ENCODE peak calls at places on chromosomes 11 and 22, in five cellular contexts. One of them, this sample, is unnamed.

GRCh38 chr11:60948251-60948650 is 3.7 kb downstream of the SLC15A3 start:
- DNase-seq in endodermal cell: no peak
- DNase-seq in right lobe of liver: no peak
- DNase-seq in cardiac fibroblast: no peak
- DNase-seq in fibroblast of the aortic adventitia: no peak
- DNase-seq in this sample: no peak

GRCh38 chr11:64649304-64649703 is 58.3 kb downstream of the SLC22A12 start:
- DNase-seq in cardiac fibroblast: peak; percentile 55
- DNase-seq in right lobe of liver: no peak
- DNase-seq in fibroblast of the aortic adventitia: peak; percentile 33
- DNase-seq in endodermal cell: peak; percentile 86
- DNase-seq in this sample: no peak

GRCh38 chr11:122556605-122557004 is 98.9 kb upstream of the UBASH3B start:
- DNase-seq in endodermal cell: peak; percentile 89
- DNase-seq in fibroblast of the aortic adventitia: peak; percentile 5
- DNase-seq in cardiac fibroblast: peak; percentile 15
- DNase-seq in right lobe of liver: no peak
- DNase-seq in this sample: no peak

GRCh38 chr11:95435192-95435591 is 204.2 kb upstream of the SESN3 start:
- DNase-seq in cardiac fibroblast: no peak
- DNase-seq in right lobe of liver: no peak
- DNase-seq in endodermal cell: no peak
- DNase-seq in fibroblast of the aortic adventitia: no peak
- DNase-seq in this sample: no peak

GRCh38 chr11:10388574-10388973 is 66.5 kb upstream of the AMPD3 start:
- DNase-seq in right lobe of liver: no peak
- DNase-seq in fibroblast of the aortic adventitia: peak; percentile 89
- DNase-seq in endodermal cell: no peak
- DNase-seq in cardiac fibroblast: peak; percentile 69
- DNase-seq in this sample: no peak

GRCh38 chr11:116793476-116794096 is 1.9 kb upstream of the APOA5 start:
- DNase-seq in cardiac fibroblast: peak; percentile 43
- DNase-seq in endodermal cell: no peak
- DNase-seq in right lobe of liver: no peak
- DNase-seq in fibroblast of the aortic adventitia: no peak
- DNase-seq in this sample: no peak

GRCh38 chr11:88335284-88335683 is 2.3 kb downstream of the CTSC start:
- DNase-seq in fibroblast of the aortic adventitia: no peak
- DNase-seq in right lobe of liver: no peak
- DNase-seq in cardiac fibroblast: no peak
- DNase-seq in endodermal cell: no peak
- DNase-seq in this sample: no peak

GRCh38 chr11:47216141-47216798 is 1.5 kb downstream of the DDB2 start:
- DNase-seq in endodermal cell: peak; percentile 60
- DNase-seq in fibroblast of the aortic adventitia: peak; percentile 93
- DNase-seq in right lobe of liver: no peak
- DNase-seq in cardiac fibroblast: peak; percentile 82
- DNase-seq in this sample: peak; percentile 44

GRCh38 chr11:104968365-104968855 is at the start of gene CASP4:
- DNase-seq in right lobe of liver: no peak
- DNase-seq in fibroblast of the aortic adventitia: peak; percentile 87
- DNase-seq in cardiac fibroblast: peak; percentile 89
- DNase-seq in endodermal cell: no peak
- DNase-seq in this sample: peak; percentile 45

GRCh38 chr22:46149998-46150549 is at the start of gene PPARA:
- DNase-seq in right lobe of liver: peak; percentile 95
- DNase-seq in endodermal cell: peak; percentile 86
- DNase-seq in fibroblast of the aortic adventitia: peak; percentile 65
- DNase-seq in cardiac fibroblast: peak; percentile 88
- DNase-seq in this sample: no peak

GRCh38 chr22:46055176-46055850 is 78.4 kb upstream of the WNT7B start:
- DNase-seq in fibroblast of the aortic adventitia: peak; percentile 48
- DNase-seq in endodermal cell: peak; percentile 28
- DNase-seq in right lobe of liver: peak; percentile 36
- DNase-seq in cardiac fibroblast: no peak
- DNase-seq in this sample: no peak

GRCh38 chr11:89498845-89499448 is 7.8 kb upstream of the NOX4 start:
- DNase-seq in fibroblast of the aortic adventitia: no peak
- DNase-seq in cardiac fibroblast: no peak
- DNase-seq in endodermal cell: no peak
- DNase-seq in right lobe of liver: no peak
- DNase-seq in this sample: no peak
- TF ChIP-seq CTCF in fibroblast of the aortic adventitia: no peak
- TF ChIP-seq CTCF in cardiac fibroblast: peak; percentile 5
- TF ChIP-seq CTCF in endodermal cell: peak; percentile 72
- TF ChIP-seq CTCF in right lobe of liver: peak; percentile 54
- TF ChIP-seq CTCF in this sample: no peak

DNA sequence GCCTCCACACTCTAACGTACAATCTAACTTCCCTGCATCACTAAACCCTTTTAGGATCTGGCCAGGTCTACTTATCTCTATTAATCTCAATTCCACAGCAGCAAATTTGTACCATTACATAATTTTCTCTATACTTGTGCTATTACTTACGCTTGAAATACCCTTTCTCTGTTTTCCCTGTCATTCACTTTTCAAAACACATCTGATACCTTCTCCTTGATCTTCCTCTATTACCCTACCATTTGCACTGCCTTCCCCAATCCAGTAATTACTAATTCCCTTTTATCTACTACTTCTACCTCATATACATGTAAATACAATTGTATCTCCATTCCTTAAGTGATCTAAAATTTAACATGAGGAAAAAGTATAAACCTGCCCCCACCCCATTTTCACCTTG is 14.0 kb downstream of the CHORDC1 start:
- DNase-seq in right lobe of liver: no peak
- DNase-seq in cardiac fibroblast: no peak
- DNase-seq in fibroblast of the aortic adventitia: no peak
- DNase-seq in endodermal cell: no peak
- DNase-seq in this sample: no peak
- H3K4me3 ChIP-seq in right lobe of liver: no peak overlapping the region
- H3K4me3 ChIP-seq in cardiac fibroblast: no peak overlapping the region
- H3K4me3 ChIP-seq in fibroblast of the aortic adventitia: no peak overlapping the region
- H3K4me3 ChIP-seq in endodermal cell: no peak overlapping the region
- H3K4me3 ChIP-seq in this sample: no peak overlapping the region

DNA sequence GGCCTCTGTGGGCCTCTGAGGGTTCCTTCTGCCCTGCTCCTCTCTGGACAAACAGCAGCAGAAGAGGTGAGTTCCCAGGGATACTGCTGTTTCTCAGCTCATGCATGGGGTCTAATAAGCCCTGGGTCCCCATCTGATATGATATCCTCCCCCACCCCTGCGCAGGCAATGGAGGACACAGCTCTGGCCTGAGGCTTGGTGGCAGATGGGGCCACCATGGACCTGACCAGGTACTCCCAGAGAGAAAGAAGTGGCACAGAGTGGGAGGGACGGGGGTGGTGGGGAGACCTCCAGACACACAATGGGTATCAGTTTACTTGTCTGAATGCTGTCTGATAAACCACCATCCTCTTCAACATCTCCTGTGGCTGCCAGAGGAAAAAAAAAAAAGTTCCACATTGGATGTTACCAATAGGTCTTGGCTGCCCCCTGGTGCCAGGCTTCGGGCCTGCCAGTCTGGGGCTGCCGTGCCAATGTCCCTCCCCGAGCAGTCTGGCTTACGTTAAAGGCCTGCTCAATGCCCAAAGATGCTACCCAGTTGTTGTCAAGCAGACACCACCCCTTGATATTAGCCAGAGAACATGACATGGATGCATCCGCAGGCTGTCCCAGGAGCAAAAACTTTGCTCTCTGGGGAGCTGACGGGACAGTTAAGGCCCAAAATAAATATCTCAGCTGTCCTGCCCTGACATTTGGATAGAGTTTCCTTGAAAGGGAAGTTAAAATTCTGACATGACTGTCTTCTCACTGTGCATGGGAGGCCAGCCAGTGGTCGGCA is 27.9 kb upstream of the ABCC8 start:
- DNase-seq in cardiac fibroblast: peak; percentile 77
- DNase-seq in endodermal cell: peak; percentile 93
- DNase-seq in right lobe of liver: peak; percentile 84
- DNase-seq in fibroblast of the aortic adventitia: peak; percentile 64
- DNase-seq in this sample: no peak
- TF ChIP-seq CTCF in cardiac fibroblast: peak; percentile 98
- TF ChIP-seq CTCF in endodermal cell: peak; percentile 97
- TF ChIP-seq CTCF in right lobe of liver: peak; percentile 96
- TF ChIP-seq CTCF in fibroblast of the aortic adventitia: peak; percentile 89
- TF ChIP-seq CTCF in this sample: peak; percentile 87

GRCh38 chr11:33059331-33060007 is 20.1 kb downstream of the TCP11L1 start:
- DNase-seq in cardiac fibroblast: no peak
- DNase-seq in right lobe of liver: no peak
- DNase-seq in fibroblast of the aortic adventitia: no peak
- DNase-seq in endodermal cell: peak; percentile 26
- DNase-seq in this sample: no peak

GRCh38 chr11:33062137-33062536 is 22.8 kb downstream of the TCP11L1 start:
- DNase-seq in endodermal cell: no peak
- DNase-seq in cardiac fibroblast: peak; percentile 30
- DNase-seq in fibroblast of the aortic adventitia: peak; percentile 22
- DNase-seq in right lobe of liver: no peak
- DNase-seq in this sample: no peak

GRCh38 chr11:33064033-33064825 is 24.9 kb downstream of the TCP11L1 start:
- DNase-seq in cardiac fibroblast: peak; percentile 8
- DNase-seq in endodermal cell: peak; percentile 42
- DNase-seq in right lobe of liver: no peak
- DNase-seq in fibroblast of the aortic adventitia: no peak
- DNase-seq in this sample: no peak

GRCh38 chr11:33063326-33063775 is 24.0 kb downstream of the TCP11L1 start:
- DNase-seq in fibroblast of the aortic adventitia: peak; percentile 54
- DNase-seq in cardiac fibroblast: peak; percentile 60
- DNase-seq in endodermal cell: no peak
- DNase-seq in right lobe of liver: no peak
- DNase-seq in this sample: no peak

GRCh38 chr11:33060271-33060670 is 20.9 kb downstream of the TCP11L1 start:
- DNase-seq in fibroblast of the aortic adventitia: no peak
- DNase-seq in right lobe of liver: no peak
- DNase-seq in endodermal cell: peak; percentile 32
- DNase-seq in cardiac fibroblast: no peak
- DNase-seq in this sample: no peak
- H3K4me3 ChIP-seq in fibroblast of the aortic adventitia: no peak overlapping the region
- H3K4me3 ChIP-seq in right lobe of liver: no peak overlapping the region
- H3K4me3 ChIP-seq in endodermal cell: no peak overlapping the region
- H3K4me3 ChIP-seq in cardiac fibroblast: no peak overlapping the region
- H3K4me3 ChIP-seq in this sample: no peak overlapping the region